ENCODE peak calls at places on chromosomes 1 and 21, in eight cellular contexts. F is brain microvascular endothelial cell, P is cardiac muscle cell, R is IMR-90, D is astrocyte of the cerebellum, K is GM12865, W is heart left ventricle, N is fibroblast of lung. J is an unnamed sample.

GRCh38 chr1:101259744-101260148 is 22.9 kb downstream of the S1PR1 start:
- DNase-seq in F (no peak), P (no peak), R (peak), D (no peak), K (no peak), W (no peak), N (peak), J (peak)

GRCh38 chr21:16211339-16212303 is 481.8 kb downstream of the USP25 start:
- DNase-seq in F (peak), P (peak), R (peak), D (no peak), K (no peak), W (no peak), N (peak), J (peak)

GRCh38 chr1:110321846-110322245 is 17.3 kb upstream of the RBM15 start:
- DNase-seq in F (no peak), P (no peak), R (no peak), D (no peak), K (no peak), W (no peak), N (no peak), J (no peak)

GRCh38 chr1:56501888-56502287 is 77.5 kb downstream of the PLPP3 start:
- DNase-seq in F (no peak), P (no peak), R (no peak), D (no peak), K (no peak), W (no peak), N (no peak), J (no peak)

GRCh38 chr1:220045356-220046051 is 801 bp downstream of the EPRS1 start:
- DNase-seq in F (no peak), P (no peak), R (no peak), D (no peak), K (peak), W (no peak), N (peak), J (no peak)

GRCh38 chr21:16004523-16004922 is 274.7 kb downstream of the USP25 start:
- DNase-seq in F (no peak), P (no peak), R (no peak), D (no peak), K (no peak), W (no peak), N (no peak), J (no peak)

GRCh38 chr1:219088778-219089557 is 84.7 kb upstream of the LYPLAL1 start:
- DNase-seq in F (peak), P (no peak), R (peak), D (peak), K (peak), W (peak), N (peak), J (peak)

GRCh38 chr1:33022650-33023200 is 14.0 kb downstream of the AK2 start:
- DNase-seq in F (no peak), P (no peak), R (no peak), D (no peak), K (no peak), W (no peak), N (no peak), J (no peak)

GRCh38 chr1:168491527-168492164 is 52.2 kb downstream of the XCL2 start:
- DNase-seq in F (no peak), P (no peak), R (no peak), D (no peak), K (no peak), W (no peak), N (no peak), J (no peak)

GRCh38 chr1:21434394-21434793 is 5.5 kb upstream of the NBPF3 start:
- DNase-seq in F (no peak), P (no peak), R (no peak), D (no peak), K (no peak), W (no peak), N (no peak), J (no peak)

GRCh38 chr1:17765444-17766411 is 10.6 kb downstream of the ACTL8 start:
- DNase-seq in F (peak), P (no peak), R (peak), D (peak), K (no peak), W (no peak), N (peak), J (peak)

GRCh38 chr1:175599212-175599681 is 144.1 kb downstream of the TNR start:
- DNase-seq in F (no peak), P (peak), R (no peak), D (no peak), K (peak), W (peak), N (no peak), J (no peak)

GRCh38 chr1:172556461-172556860 is 23.5 kb downstream of the SUCO start:
- DNase-seq in F (no peak), P (no peak), R (no peak), D (no peak), K (no peak), W (no peak), N (peak), J (no peak)

GRCh38 chr1:21742578-21742977 is 40.4 kb downstream of the USP48 start:
- DNase-seq in F (no peak), P (no peak), R (peak), D (no peak), K (peak), W (no peak), N (no peak), J (no peak)

GRCh38 chr1:33815061-33815460 is 48.8 kb upstream of the HMGB4 start:
- DNase-seq in F (peak), P (no peak), R (peak), D (peak), K (no peak), W (no peak), N (peak), J (no peak)

DNA sequence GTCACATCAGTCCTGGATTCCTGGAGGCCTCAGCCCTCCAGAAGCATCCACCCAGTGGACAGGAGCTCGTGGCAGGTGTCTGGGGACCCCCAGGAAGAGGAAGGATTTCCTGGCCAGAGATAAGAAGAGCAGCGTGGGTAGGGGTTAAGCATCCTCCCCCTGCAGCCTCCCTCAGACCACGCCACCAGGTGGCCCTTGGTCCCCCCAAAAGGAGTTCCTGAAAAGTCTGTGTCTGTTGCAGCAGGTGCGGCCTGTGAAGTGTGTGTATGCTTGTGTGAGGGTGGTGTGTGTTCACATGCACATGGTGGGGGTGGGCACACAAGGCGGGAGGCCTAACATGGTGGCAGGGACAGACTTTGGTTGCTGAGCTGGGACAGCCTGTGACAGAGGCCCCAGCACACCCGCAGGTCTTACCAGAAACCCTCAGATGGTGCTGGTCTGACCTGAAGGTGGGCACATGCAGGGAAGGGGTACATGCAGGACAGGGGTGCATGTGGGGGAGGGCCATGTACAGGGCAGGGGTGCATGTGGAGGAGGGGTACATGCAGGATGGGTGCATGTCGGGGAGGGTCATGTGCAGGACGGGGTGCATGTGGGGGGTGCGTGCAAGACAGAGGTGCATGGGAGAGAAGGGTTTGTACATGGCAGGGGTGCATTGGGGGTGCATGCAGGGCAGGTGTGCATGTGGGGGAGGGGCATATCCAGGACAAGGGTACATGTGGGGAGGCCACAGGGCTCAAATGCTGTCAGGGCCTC is 18.2 kb upstream of the RUNX3 start:
- DNase-seq in F (no peak), P (no peak), R (no peak), D (no peak), K (no peak), W (no peak), N (no peak), J (no peak)
- TF ChIP-seq CTCF in F (peak), P (no peak), R (no peak), D (peak), K (no peak), W (no peak), N (no peak), J (no peak)

GRCh38 chr1:50427818-50428779 is 4.9 kb upstream of the DMRTA2 start:
- DNase-seq in F (no peak), P (no peak), R (no peak), D (no peak), K (no peak), W (no peak), N (no peak), J (no peak)
- H3K4me3 ChIP-seq in F (no peak), P (no peak), R (no peak), D (no peak), K (no peak), W (no peak), N (no peak), J (no peak)

GRCh38 chr1:66752000-66752592 is at the start of gene DYNLT5:
- DNase-seq in F (peak), P (peak), R (peak), D (peak), K (no peak), W (peak), N (peak), J (no peak)
- TF ChIP-seq CTCF in F (peak), P (peak), R (peak), D (peak), K (no peak), W (peak), N (peak), J (no peak)

GRCh38 chr1:8418301-8418700 is 100.4 kb downstream of the SLC45A1 start:
- DNase-seq in F (no peak), P (no peak), R (no peak), D (no peak), K (no peak), W (no peak), N (no peak), J (no peak)

GRCh38 chr1:8419172-8419571 is 101.3 kb downstream of the SLC45A1 start:
- DNase-seq in F (no peak), P (no peak), R (peak), D (peak), K (no peak), W (no peak), N (peak), J (peak)

GRCh38 chr1:8415526-8416278 is 97.8 kb downstream of the SLC45A1 start:
- DNase-seq in F (peak), P (no peak), R (no peak), D (no peak), K (no peak), W (no peak), N (peak), J (no peak)

GRCh38 chr1:8416857-8417256 is 98.9 kb downstream of the SLC45A1 start:
- DNase-seq in F (no peak), P (no peak), R (no peak), D (no peak), K (no peak), W (no peak), N (no peak), J (no peak)

DNA sequence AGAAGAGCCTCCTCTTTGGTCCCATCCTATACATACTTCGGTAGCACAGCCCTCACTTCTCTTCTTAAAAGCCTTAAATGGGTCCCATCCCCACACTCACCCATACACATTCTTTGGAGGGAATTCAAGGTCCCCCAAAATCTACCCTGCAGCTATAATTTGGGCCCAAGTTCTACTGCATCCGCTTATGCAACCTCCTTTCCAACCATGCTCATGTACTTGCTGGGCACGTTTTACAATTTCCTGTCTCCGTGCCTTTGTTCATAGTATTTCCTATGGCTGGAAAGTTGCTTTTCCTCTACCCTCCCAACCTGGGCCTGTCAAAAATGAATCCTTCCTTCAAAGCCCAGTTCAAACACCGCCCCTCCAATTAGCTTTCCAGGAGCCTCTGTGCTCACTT is 99.7 kb downstream of the SLC45A1 start:
- DNase-seq in F (no peak), P (no peak), R (no peak), D (no peak), K (no peak), W (no peak), N (no peak), J (no peak)
- H3K4me3 ChIP-seq in F (no peak), P (no peak), R (no peak), D (no peak), K (no peak), W (no peak), N (no peak), J (no peak)